ENCODE peak calls at places on chromosomes 3 and 15, in five cellular contexts. E, A, O, V and I are unnamed samples.

GRCh38 chr15:31278544-31279220 is 48.0 kb upstream of the KLF13 start:
- DNase-seq in O (no peak), E (no peak), V (no peak), A (no peak), I (no peak)

GRCh38 chr3:151268267-151269235 is 9.8 kb downstream of the P2RY14 start:
- DNase-seq in O (peak), E (peak), V (no peak), A (no peak), I (no peak)

GRCh38 chr15:65318870-65319356 is 14.4 kb downstream of the RNU5B-1 start:
- DNase-seq in O (peak), A (peak), E (peak), V (peak), I (peak)

GRCh38 chr3:43349759-43350158 is 63.4 kb downstream of the SNRK start:
- DNase-seq in O (no peak), A (peak), E (no peak), V (no peak), I (no peak)

GRCh38 chr3:106261915-106262683 is 393.3 kb upstream of the CBLB start:
- DNase-seq in A (peak), V (no peak), E (no peak), O (no peak), I (no peak)

GRCh38 chr3:48289659-48290058 is 43.8 kb downstream of the SPINK8 start:
- DNase-seq in E (no peak), O (no peak), V (no peak), A (no peak), I (no peak)

GRCh38 chr3:28467414-28467813 is 118.8 kb upstream of the AZI2 start:
- DNase-seq in E (no peak), O (no peak), V (no peak), A (no peak), I (no peak)

GRCh38 chr3:15032650-15033049 is 32.5 kb downstream of the MRPS25 start:
- DNase-seq in A (no peak), E (no peak), V (no peak), O (no peak), I (no peak)

GRCh38 chr15:74505837-74506514 is 35.0 kb upstream of the ARID3B start:
- DNase-seq in E (no peak), O (no peak), A (peak), V (no peak), I (no peak)

GRCh38 chr15:79853492-79854328 is 43.1 kb downstream of the MTHFS start:
- DNase-seq in V (peak), A (peak), O (peak), E (peak), I (peak)

GRCh38 chr3:122268257-122269024 is 56.6 kb upstream of the CSTA start:
- DNase-seq in E (no peak), O (no peak), V (no peak), A (peak), I (no peak)

GRCh38 chr3:184338538-184338945 is 1.1 kb downstream of the FAM131A start:
- DNase-seq in V (peak), E (peak), O (no peak), A (peak), I (peak)

GRCh38 chr15:31327674-31328424 is 1.2 kb downstream of the KLF13 start:
- DNase-seq in O (peak), A (no peak), V (peak), E (peak), I (peak)

GRCh38 chr3:134407247-134407640 is 33.0 kb upstream of the AMOTL2 start:
- DNase-seq in E (no peak), V (no peak), O (no peak), A (no peak), I (no peak)

GRCh38 chr3:125245521-125245920 is 33.0 kb upstream of the SLC12A8 start:
- DNase-seq in E (no peak), A (peak), V (no peak), O (no peak), I (no peak)

GRCh38 chr3:127690823-127691452 is 18.2 kb downstream of the ABTB1 start:
- DNase-seq in V (peak), A (peak), E (no peak), O (no peak), I (peak)

GRCh38 chr3:16309558-16309957 is 44.5 kb downstream of the OXNAD1 start:
- DNase-seq in E (no peak), V (no peak), O (peak), A (peak), I (no peak)

GRCh38 chr3:110932515-110933095 is 139.0 kb upstream of the NECTIN3 start:
- DNase-seq in V (no peak), E (no peak), A (peak), O (no peak), I (no peak)

GRCh38 chr15:64152507-64153387 is 1.2 kb downstream of the SNX22 start:
- DNase-seq in E (peak), O (no peak), V (no peak), A (no peak), I (no peak)

GRCh38 chr15:77160562-77161481 is 89.9 kb upstream of the TSPAN3 start:
- DNase-seq in O (peak), E (peak), A (peak), V (no peak), I (no peak)

GRCh38 chr15:22954798-22955543 is 25.2 kb downstream of the CYFIP1 start:
- DNase-seq in V (no peak), E (no peak), O (no peak), A (no peak), I (no peak)

GRCh38 chr3:164903820-164904451 is 174.4 kb downstream of the SI start:
- DNase-seq in O (no peak), A (no peak), E (no peak), V (no peak), I (no peak)

GRCh38 chr3:46536758-46537157 is 29.3 kb downstream of the LRRC2 start:
- DNase-seq in E (no peak), A (no peak), O (no peak), V (no peak), I (no peak)

GRCh38 chr3:131217296-131217741 is 164.3 kb upstream of the NUDT16 start:
- DNase-seq in O (no peak), E (no peak), A (no peak), V (no peak), I (no peak)
- H3K4me3 ChIP-seq in O (no peak), E (no peak), A (peak), V (no peak), I (no peak)

GRCh38 chr3:44661189-44661588 is 12.7 kb downstream of the ZNF35 start:
- DNase-seq in V (no peak), A (no peak), E (no peak), O (no peak), I (no peak)
- TF ChIP-seq CTCF in V (no peak), A (no peak), E (no peak), O (no peak), I (no peak)

DNA sequence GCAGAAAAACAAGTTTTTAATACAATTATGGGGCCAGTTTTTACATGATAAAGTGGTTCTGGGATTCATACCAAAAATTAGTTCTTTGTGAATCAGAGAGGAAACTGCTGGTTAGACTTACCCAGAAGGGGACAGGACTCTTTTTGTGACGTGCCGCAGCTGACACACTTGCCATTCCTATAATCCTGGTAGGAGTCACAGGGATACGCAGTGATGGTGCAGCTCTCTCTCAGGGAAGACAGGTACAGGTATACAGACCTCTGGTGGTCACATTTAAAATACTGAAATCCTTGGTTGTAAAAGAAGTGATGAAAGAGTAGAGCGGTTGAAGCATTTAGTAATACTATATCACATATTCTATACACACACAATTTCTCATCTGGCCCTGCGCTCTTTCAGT is 20.2 kb upstream of the TMEM41A start:
- DNase-seq in O (no peak), A (no peak), V (no peak), E (no peak), I (no peak)
- H3K27ac ChIP-seq in O (no peak), A (no peak), V (no peak), E (no peak), I (no peak)

GRCh38 chr15:67290319-67290718 is 35.7 kb downstream of the IQCH start:
- DNase-seq in A (no peak), O (no peak), V (no peak), E (no peak), I (no peak)

GRCh38 chr15:67296684-67297083 is 42.1 kb downstream of the IQCH start:
- DNase-seq in A (no peak), V (no peak), E (no peak), O (no peak), I (no peak)

GRCh38 chr15:67300266-67300914 is 45.8 kb downstream of the IQCH start:
- DNase-seq in V (no peak), O (no peak), A (no peak), E (no peak), I (no peak)

DNA sequence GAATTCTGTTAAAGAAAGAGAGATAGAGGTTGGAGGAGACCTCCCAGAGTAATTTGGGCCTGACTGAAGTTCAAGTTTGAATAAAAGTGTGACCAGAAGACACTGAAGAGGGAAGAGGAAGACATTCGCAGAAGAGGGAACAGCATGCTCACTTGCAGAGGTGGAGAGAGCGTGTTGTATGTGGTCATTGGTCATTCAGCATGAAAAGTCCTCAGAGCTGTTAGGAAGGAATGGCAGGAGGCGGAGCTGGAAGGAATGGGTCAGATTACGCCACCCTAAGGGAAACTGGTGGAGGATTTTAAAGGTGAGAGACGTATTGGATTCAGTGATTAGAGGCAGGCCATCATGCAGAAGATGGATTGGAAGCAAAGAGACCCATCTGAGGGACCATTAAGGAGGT is 41.6 kb downstream of the IQCH start:
- DNase-seq in E (no peak), O (no peak), V (no peak), A (no peak), I (no peak)
- H3K4me3 ChIP-seq in E (no peak), O (no peak), V (no peak), A (no peak), I (no peak)

GRCh38 chr15:59199775-59200465 is 6.7 kb upstream of the LDHAL6B start:
- DNase-seq in V (no peak), A (peak), O (no peak), E (no peak), I (no peak)

GRCh38 chr15:59200560-59200959 is 6.1 kb upstream of the LDHAL6B start:
- DNase-seq in V (no peak), O (no peak), A (peak), E (no peak), I (no peak)

GRCh38 chr15:59194639-59195325 is 11.9 kb upstream of the LDHAL6B start:
- DNase-seq in V (no peak), E (no peak), O (no peak), A (peak), I (no peak)

GRCh38 chr15:59203026-59203425 is 3.6 kb upstream of the LDHAL6B start:
- DNase-seq in O (no peak), V (no peak), E (no peak), A (no peak), I (no peak)

DNA sequence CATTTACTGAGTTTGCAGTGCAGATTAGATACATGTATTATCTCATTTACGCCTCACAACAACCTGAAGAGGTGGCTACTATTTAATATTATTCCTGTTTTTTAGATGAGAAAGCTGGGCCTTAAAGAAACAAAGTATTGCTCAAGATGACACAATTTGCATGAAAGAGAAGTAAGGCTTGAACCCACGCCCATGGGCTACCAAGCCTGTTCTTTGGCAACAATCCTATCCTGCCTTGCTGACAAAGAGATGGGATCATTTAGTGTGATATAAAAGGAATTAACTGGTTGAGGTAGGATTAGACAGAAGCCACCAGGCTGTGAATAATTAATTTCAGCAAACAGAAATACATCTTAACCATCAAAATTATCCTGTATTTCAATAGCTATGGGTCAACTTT is 9.2 kb upstream of the LDHAL6B start:
- DNase-seq in V (no peak), E (no peak), O (no peak), A (no peak), I (no peak)
- TF ChIP-seq CTCF in V (no peak), E (no peak), O (no peak), A (no peak), I (no peak)